ENCODE peak calls at places on chromosomes 7 and 10, in five cellular contexts. One of them, this sample, is unnamed.

GRCh38 chr10:71805776-71806705 is 32.7 kb upstream of the VSIR start:
- DNase-seq in fibroblast of mammary gland: no peak
- DNase-seq in HT-29: no peak
- DNase-seq in fibroblast of the conjunctiva: no peak
- DNase-seq in T-helper 17 cell: no peak
- DNase-seq in this sample: no peak

GRCh38 chr10:4138146-4138721 is 353.2 kb upstream of the KLF6 start:
- DNase-seq in fibroblast of mammary gland: no peak
- DNase-seq in HT-29: no peak
- DNase-seq in fibroblast of the conjunctiva: no peak
- DNase-seq in T-helper 17 cell: no peak
- DNase-seq in this sample: no peak

GRCh38 chr10:74900297-74900696 is 73.9 kb downstream of the KAT6B start:
- DNase-seq in fibroblast of mammary gland: no peak
- DNase-seq in HT-29: no peak
- DNase-seq in fibroblast of the conjunctiva: no peak
- DNase-seq in T-helper 17 cell: no peak
- DNase-seq in this sample: no peak

GRCh38 chr7:36658603-36659516 is 65.4 kb downstream of the AOAH start:
- DNase-seq in fibroblast of mammary gland: peak
- DNase-seq in HT-29: no peak
- DNase-seq in fibroblast of the conjunctiva: no peak
- DNase-seq in T-helper 17 cell: no peak
- DNase-seq in this sample: no peak

GRCh38 chr7:74203157-74203556 is 6.6 kb upstream of the LAT2 start:
- DNase-seq in fibroblast of mammary gland: peak
- DNase-seq in HT-29: peak
- DNase-seq in fibroblast of the conjunctiva: peak
- DNase-seq in T-helper 17 cell: no peak
- DNase-seq in this sample: no peak

GRCh38 chr10:113665806-113666354 is 2.0 kb upstream of the NRAP start:
- DNase-seq in fibroblast of mammary gland: peak
- DNase-seq in HT-29: peak
- DNase-seq in fibroblast of the conjunctiva: peak
- DNase-seq in T-helper 17 cell: no peak
- DNase-seq in this sample: no peak

GRCh38 chr10:103231047-103231551 is 14.6 kb upstream of the RPEL1 start:
- DNase-seq in fibroblast of mammary gland: peak
- DNase-seq in HT-29: peak
- DNase-seq in fibroblast of the conjunctiva: peak
- DNase-seq in T-helper 17 cell: no peak
- DNase-seq in this sample: no peak

GRCh38 chr10:50558368-50558767 is 65.4 kb downstream of the SGMS1 start:
- DNase-seq in fibroblast of mammary gland: peak
- DNase-seq in HT-29: no peak
- DNase-seq in fibroblast of the conjunctiva: no peak
- DNase-seq in T-helper 17 cell: no peak
- DNase-seq in this sample: no peak

GRCh38 chr10:69335063-69335587 is 56.8 kb downstream of the HK1 start:
- DNase-seq in fibroblast of mammary gland: peak
- DNase-seq in HT-29: peak
- DNase-seq in fibroblast of the conjunctiva: no peak
- DNase-seq in T-helper 17 cell: no peak
- DNase-seq in this sample: no peak

GRCh38 chr7:128063025-128063560 is 31.9 kb upstream of the LRRC4 start:
- DNase-seq in fibroblast of mammary gland: peak
- DNase-seq in HT-29: no peak
- DNase-seq in fibroblast of the conjunctiva: no peak
- DNase-seq in T-helper 17 cell: no peak
- DNase-seq in this sample: no peak

GRCh38 chr10:8095962-8096361 is 41.5 kb downstream of the GATA3 start:
- DNase-seq in fibroblast of mammary gland: no peak
- DNase-seq in HT-29: no peak
- DNase-seq in fibroblast of the conjunctiva: no peak
- DNase-seq in T-helper 17 cell: no peak
- DNase-seq in this sample: no peak

GRCh38 chr10:114499630-114500190 is 95.4 kb upstream of the AFAP1L2 start:
- DNase-seq in fibroblast of mammary gland: no peak
- DNase-seq in HT-29: peak
- DNase-seq in fibroblast of the conjunctiva: no peak
- DNase-seq in T-helper 17 cell: no peak
- DNase-seq in this sample: no peak

GRCh38 chr7:139791316-139791715 is 13.5 kb upstream of the HIPK2 start:
- DNase-seq in fibroblast of mammary gland: no peak
- DNase-seq in HT-29: no peak
- DNase-seq in fibroblast of the conjunctiva: no peak
- DNase-seq in T-helper 17 cell: no peak
- DNase-seq in this sample: no peak

GRCh38 chr10:43203491-43204393 is 63.1 kb downstream of the RASGEF1A start:
- DNase-seq in fibroblast of mammary gland: no peak
- DNase-seq in HT-29: peak
- DNase-seq in fibroblast of the conjunctiva: no peak
- DNase-seq in T-helper 17 cell: no peak
- DNase-seq in this sample: peak

GRCh38 chr10:51063659-51064535 is 10.4 kb upstream of the PRKG1 start:
- DNase-seq in fibroblast of mammary gland: peak
- DNase-seq in HT-29: peak
- DNase-seq in fibroblast of the conjunctiva: peak
- DNase-seq in T-helper 17 cell: no peak
- DNase-seq in this sample: no peak

GRCh38 chr10:75284097-75284485 is 48.3 kb upstream of the COMTD1 start:
- DNase-seq in fibroblast of mammary gland: no peak
- DNase-seq in HT-29: no peak
- DNase-seq in fibroblast of the conjunctiva: no peak
- DNase-seq in T-helper 17 cell: no peak
- DNase-seq in this sample: no peak

GRCh38 chr10:101222247-101222531 is 7.1 kb downstream of the LBX1 start:
- DNase-seq in fibroblast of mammary gland: no peak
- DNase-seq in HT-29: no peak
- DNase-seq in fibroblast of the conjunctiva: no peak
- DNase-seq in T-helper 17 cell: no peak
- DNase-seq in this sample: no peak

GRCh38 chr10:27100800-27101347 is 580 bp upstream of the ANKRD26 start:
- DNase-seq in fibroblast of mammary gland: peak
- DNase-seq in HT-29: no peak
- DNase-seq in fibroblast of the conjunctiva: no peak
- DNase-seq in T-helper 17 cell: no peak
- DNase-seq in this sample: no peak

GRCh38 chr10:11444148-11444516 is 167.3 kb downstream of the USP6NL start:
- DNase-seq in fibroblast of mammary gland: no peak
- DNase-seq in HT-29: no peak
- DNase-seq in fibroblast of the conjunctiva: no peak
- DNase-seq in T-helper 17 cell: no peak
- DNase-seq in this sample: no peak

GRCh38 chr7:2269468-2270460 is 27.7 kb downstream of the NUDT1 start:
- DNase-seq in fibroblast of mammary gland: peak
- DNase-seq in HT-29: peak
- DNase-seq in fibroblast of the conjunctiva: no peak
- DNase-seq in T-helper 17 cell: no peak
- DNase-seq in this sample: no peak

GRCh38 chr7:23470290-23471089 is at the start of gene IGF2BP3:
- DNase-seq in fibroblast of mammary gland: peak
- DNase-seq in HT-29: peak
- DNase-seq in fibroblast of the conjunctiva: peak
- DNase-seq in T-helper 17 cell: no peak
- DNase-seq in this sample: peak

GRCh38 chr10:110628161-110628560 is 16.0 kb upstream of the RBM20 start:
- DNase-seq in fibroblast of mammary gland: no peak
- DNase-seq in HT-29: no peak
- DNase-seq in fibroblast of the conjunctiva: no peak
- DNase-seq in T-helper 17 cell: no peak
- DNase-seq in this sample: no peak

GRCh38 chr10:68121862-68122261 is 12.6 kb downstream of the MYPN start:
- DNase-seq in fibroblast of mammary gland: peak
- DNase-seq in HT-29: no peak
- DNase-seq in fibroblast of the conjunctiva: no peak
- DNase-seq in T-helper 17 cell: no peak
- DNase-seq in this sample: no peak

GRCh38 chr7:37408885-37409248 is 39.8 kb downstream of the ELMO1 start:
- DNase-seq in fibroblast of mammary gland: no peak
- DNase-seq in HT-29: no peak
- DNase-seq in fibroblast of the conjunctiva: no peak
- DNase-seq in T-helper 17 cell: no peak
- DNase-seq in this sample: no peak

GRCh38 chr10:113115534-113115933 is 165.5 kb downstream of the TCF7L2 start:
- DNase-seq in fibroblast of mammary gland: no peak
- DNase-seq in HT-29: no peak
- DNase-seq in fibroblast of the conjunctiva: no peak
- DNase-seq in T-helper 17 cell: no peak
- DNase-seq in this sample: no peak

GRCh38 chr7:154204046-154204445 is 151.8 kb downstream of the DPP6 start:
- DNase-seq in fibroblast of mammary gland: no peak
- DNase-seq in HT-29: no peak
- DNase-seq in fibroblast of the conjunctiva: no peak
- DNase-seq in T-helper 17 cell: no peak
- DNase-seq in this sample: no peak

GRCh38 chr10:29951441-29951931 is 107.9 kb downstream of the JCAD start:
- DNase-seq in fibroblast of mammary gland: peak
- DNase-seq in HT-29: no peak
- DNase-seq in fibroblast of the conjunctiva: no peak
- DNase-seq in T-helper 17 cell: no peak
- DNase-seq in this sample: no peak

GRCh38 chr7:36198854-36199266 is 45.8 kb downstream of the EEPD1 start:
- DNase-seq in fibroblast of mammary gland: no peak
- DNase-seq in HT-29: no peak
- DNase-seq in fibroblast of the conjunctiva: no peak
- DNase-seq in T-helper 17 cell: no peak
- DNase-seq in this sample: no peak

GRCh38 chr7:44617225-44617885 is 10.9 kb downstream of the OGDH start:
- DNase-seq in fibroblast of mammary gland: peak
- DNase-seq in HT-29: no peak
- DNase-seq in fibroblast of the conjunctiva: no peak
- DNase-seq in T-helper 17 cell: no peak
- DNase-seq in this sample: no peak

GRCh38 chr7:142323706-142324105 is 65.8 kb upstream of the PRSS58 start:
- DNase-seq in fibroblast of mammary gland: peak
- DNase-seq in HT-29: peak
- DNase-seq in fibroblast of the conjunctiva: no peak
- DNase-seq in T-helper 17 cell: no peak
- DNase-seq in this sample: peak

GRCh38 chr7:74479961-74480829 is 26.5 kb downstream of the GTF2IRD1 start:
- DNase-seq in fibroblast of mammary gland: peak
- DNase-seq in HT-29: peak
- DNase-seq in fibroblast of the conjunctiva: peak
- DNase-seq in T-helper 17 cell: no peak
- DNase-seq in this sample: peak

GRCh38 chr7:148975896-148976295 is 52.4 kb downstream of the PDIA4 start:
- DNase-seq in fibroblast of mammary gland: no peak
- DNase-seq in HT-29: no peak
- DNase-seq in fibroblast of the conjunctiva: no peak
- DNase-seq in T-helper 17 cell: no peak
- DNase-seq in this sample: no peak